ENCODE peak calls at places on chromosomes 13 and 19, in seven cellular contexts. K is AG04450, T is uterus, M is SK-N-SH, B is fibroblast of lung, J is heart right ventricle, W is left ventricle myocardium inferior. P is an unnamed sample.

GRCh38 chr13:111114362-111115050 is 604 bp upstream of the ARHGEF7 start:
- DNase-seq in B (peak; percentile 43), J (peak; percentile 60), M (peak; percentile 77), W (peak; percentile 58), T (peak; percentile 55), K (no peak), P (no peak)

GRCh38 chr19:29624489-29625210 is 18.6 kb downstream of the POP4 start:
- DNase-seq in B (peak; percentile 25), K (no peak), T (no peak), M (no peak), W (no peak), J (no peak), P (no peak)

GRCh38 chr19:56108447-56109195 is 12.5 kb downstream of the ZNF787 start:
- DNase-seq in K (no peak), B (no peak), J (peak; percentile 61), T (peak; percentile 46), M (no peak), W (peak; percentile 60), P (no peak)

GRCh38 chr19:33191501-33191900 is 2.6 kb upstream of the LRP3 start:
- DNase-seq in W (no peak), B (no peak), K (no peak), J (no peak), T (no peak), M (no peak), P (no peak)

GRCh38 chr13:84607614-84608013 is 725.3 kb upstream of the SLITRK1 start:
- DNase-seq in T (no peak), J (no peak), W (no peak), M (no peak), B (peak; percentile 90), K (peak; percentile 50), P (no peak)

GRCh38 chr19:31127132-31127967 is 221.9 kb downstream of the TSHZ3 start:
- DNase-seq in K (peak; percentile 94), T (peak; percentile 19), B (peak; percentile 98), J (no peak), M (no peak), W (no peak), P (no peak)

GRCh38 chr13:94416454-94417080 is 62.9 kb downstream of the DCT start:
- DNase-seq in T (no peak), B (peak; percentile 39), M (peak; percentile 24), W (no peak), K (no peak), J (no peak), P (no peak)

GRCh38 chr19:9986787-9987281 is 23.5 kb downstream of the COL5A3 start:
- DNase-seq in T (peak; percentile 37), B (peak; percentile 56), M (no peak), W (peak; percentile 57), J (peak; percentile 36), K (no peak), P (no peak)

GRCh38 chr19:38355728-38356725 is 18.3 kb upstream of the PSMD8 start:
- DNase-seq in W (no peak), K (no peak), T (no peak), B (no peak), M (no peak), J (no peak), P (no peak)

GRCh38 chr19:19372656-19373416 is 32.6 kb upstream of the GATAD2A start:
- DNase-seq in W (peak; percentile 66), M (no peak), K (no peak), B (no peak), T (peak; percentile 58), J (peak; percentile 64), P (no peak)

GRCh38 chr13:76148926-76149325 is 512.8 kb downstream of the LMO7 start:
- DNase-seq in T (no peak), B (peak; percentile 93), K (peak; percentile 67), M (no peak), J (no peak), W (no peak), P (no peak)

GRCh38 chr13:20093946-20094345 is 66.9 kb downstream of the GJA3 start:
- DNase-seq in M (no peak), T (no peak), K (no peak), B (no peak), J (no peak), W (no peak), P (no peak)

GRCh38 chr13:42279986-42280385 is 8.0 kb downstream of the AKAP11 start:
- DNase-seq in W (no peak), K (no peak), J (no peak), B (no peak), M (no peak), T (no peak), P (no peak)

GRCh38 chr19:2479556-2480194 is 3.7 kb downstream of the GADD45B start:
- DNase-seq in T (no peak), W (no peak), M (no peak), K (no peak), B (no peak), J (no peak), P (no peak)
- TF ChIP-seq CTCF in T (no peak), W (no peak), M (no peak), K (no peak), B (no peak), J (no peak), P (no peak)

DNA sequence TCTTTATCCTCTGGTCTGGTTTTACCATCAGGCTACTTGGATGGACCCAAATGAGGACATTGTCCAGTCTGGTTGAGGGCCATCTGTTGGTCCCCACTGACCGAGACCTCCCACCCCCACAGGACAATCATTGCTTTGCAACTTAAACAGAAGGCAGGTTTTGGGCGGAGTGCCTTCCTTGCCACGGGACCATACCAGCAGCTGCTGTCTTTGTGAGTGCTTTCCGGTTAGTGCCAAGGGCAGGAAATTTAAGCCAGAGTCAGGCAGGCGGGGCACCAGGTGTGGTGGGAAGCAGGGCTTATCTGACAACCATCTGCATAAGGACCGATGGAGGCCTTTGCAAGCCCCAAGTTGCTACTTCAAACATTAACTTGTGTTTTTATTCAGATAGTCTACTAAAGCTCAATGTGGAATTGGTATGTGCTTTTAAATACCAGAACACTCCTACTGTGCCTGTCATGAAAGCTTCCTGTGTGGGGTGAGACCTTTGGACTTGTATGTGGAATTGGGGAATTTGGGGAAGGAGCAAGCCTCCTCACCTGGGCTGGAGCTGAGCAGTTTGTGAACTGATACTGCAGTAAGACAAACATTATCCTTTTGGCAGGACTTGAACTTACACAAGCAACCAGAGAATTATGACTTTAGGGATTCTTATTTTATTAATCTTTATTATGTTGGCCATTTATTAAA is 39.3 kb upstream of the UBE2L5 start:
- DNase-seq in K (no peak), T (no peak), J (no peak), M (no peak), W (no peak), B (no peak), P (no peak)
- TF ChIP-seq CTCF in K (no peak), T (no peak), J (no peak), M (no peak), W (no peak), B (no peak), P (no peak)

GRCh38 chr19:23932878-23933277 is 18.2 kb downstream of the ZNF726 start:
- DNase-seq in J (no peak), T (no peak), K (no peak), W (no peak), B (no peak), M (no peak), P (no peak)
- TF ChIP-seq CTCF in J (no peak), T (no peak), K (no peak), W (no peak), B (no peak), M (no peak), P (no peak)

GRCh38 chr13:70353096-70353495 is 244.8 kb upstream of the KLHL1 start:
- DNase-seq in T (no peak), K (no peak), B (no peak), W (no peak), M (no peak), J (no peak), P (no peak)
- TF ChIP-seq CTCF in T (no peak), K (no peak), B (no peak), W (no peak), M (no peak), J (no peak), P (no peak)

GRCh38 chr13:83365723-83366122 is 516.6 kb downstream of the SLITRK1 start:
- DNase-seq in T (no peak), W (no peak), M (no peak), B (no peak), J (no peak), K (no peak), P (no peak)
- TF ChIP-seq CTCF in T (no peak), W (no peak), M (no peak), B (no peak), J (no peak), K (no peak), P (no peak)

GRCh38 chr13:48448963-48449614 is 36.2 kb upstream of the LPAR6 start:
- DNase-seq in W (no peak), T (no peak), J (no peak), M (no peak), K (peak; percentile 11), B (peak; percentile 64), P (no peak)

GRCh38 chr13:48448285-48448962 is 35.5 kb upstream of the LPAR6 start:
- DNase-seq in J (no peak), M (no peak), B (peak; percentile 25), T (no peak), W (no peak), K (no peak), P (no peak)

GRCh38 chr13:48446454-48446853 is 33.5 kb upstream of the LPAR6 start:
- DNase-seq in B (peak; percentile 82), W (no peak), K (peak; percentile 39), M (no peak), J (no peak), T (no peak), P (no peak)

GRCh38 chr13:48443442-48444208 is 30.7 kb upstream of the LPAR6 start:
- DNase-seq in T (no peak), W (no peak), M (no peak), K (no peak), J (no peak), B (no peak), P (no peak)
- TF ChIP-seq CTCF in T (no peak), W (no peak), M (no peak), K (no peak), J (no peak), B (no peak), P (no peak)

P was measured in omental fat pad.